ENCODE peak calls at places on chromosomes 4 and X, in nine cellular contexts. X, R, H, G, E, Q, F, T and S are unnamed samples.

GRCh38 chrX:131405497-131405896 is 116.4 kb upstream of the IGSF1 start:
- DNase-seq in X (no peak), R (no peak), H (no peak), G (no peak), E (no peak), Q (no peak), F (no peak), T (no peak), S (no peak)

GRCh38 chrX:101163166-101163565 is 56.4 kb upstream of the DRP2 start:
- DNase-seq in X (no peak), R (no peak), H (no peak), G (no peak), E (no peak), Q (no peak), F (no peak), T (no peak), S (no peak)

GRCh38 chr4:87745058-87745842 is 54.1 kb upstream of the IBSP start:
- DNase-seq in X (no peak), R (no peak), H (no peak), G (no peak), E (no peak), Q (no peak), F (no peak), T (no peak), S (no peak)

GRCh38 chr4:163107754-163108153 is 58.9 kb downstream of the NAF1 start:
- DNase-seq in X (peak), R (no peak), H (peak), G (peak), E (no peak), Q (peak), F (peak), T (peak), S (peak)

GRCh38 chrX:150547511-150548115 is 20.8 kb upstream of the MTM1 start:
- DNase-seq in X (peak), R (peak), H (peak), G (no peak), E (peak), Q (peak), F (no peak), T (peak), S (peak)

GRCh38 chrX:115330498-115331138 is 41.1 kb downstream of the LUZP4 start:
- DNase-seq in X (peak), R (no peak), H (peak), G (peak), E (no peak), Q (peak), F (peak), T (peak), S (peak)

GRCh38 chr4:130172156-130172555 is 1076.2 kb downstream of the C4orf33 start:
- DNase-seq in X (no peak), R (no peak), H (no peak), G (no peak), E (no peak), Q (peak), F (no peak), T (no peak), S (peak)

GRCh38 chr4:185740471-185740873 is 71.5 kb downstream of the SORBS2 start:
- DNase-seq in X (no peak), R (no peak), H (peak), G (no peak), E (no peak), Q (peak), F (no peak), T (no peak), S (no peak)

GRCh38 chrX:125475482-125475881 is 155.8 kb downstream of the TEX13C start:
- DNase-seq in X (no peak), R (no peak), H (no peak), G (no peak), E (no peak), Q (no peak), F (no peak), T (no peak), S (no peak)

GRCh38 chr4:79682801-79683217 is 274.8 kb upstream of the GK2 start:
- DNase-seq in X (no peak), R (no peak), H (peak), G (no peak), E (peak), Q (no peak), F (no peak), T (no peak), S (no peak)

GRCh38 chr4:156378053-156378665 is 424.5 kb upstream of the CTSO start:
- DNase-seq in X (peak), R (no peak), H (peak), G (peak), E (no peak), Q (peak), F (peak), T (peak), S (peak)

GRCh38 chrX:150544222-150544787 is 24.1 kb upstream of the MTM1 start:
- DNase-seq in X (no peak), R (no peak), H (no peak), G (no peak), E (no peak), Q (peak), F (peak), T (peak), S (peak)

GRCh38 chr4:5024673-5025072 is 5.4 kb upstream of the CYTL1 start:
- DNase-seq in X (no peak), R (no peak), H (no peak), G (no peak), E (no peak), Q (peak), F (no peak), T (no peak), S (no peak)

GRCh38 chr4:4888695-4889094 is 29.2 kb downstream of the MSX1 start:
- DNase-seq in X (no peak), R (peak), H (no peak), G (no peak), E (no peak), Q (no peak), F (no peak), T (no peak), S (no peak)

GRCh38 chrX:46463682-46464081 is 81.5 kb downstream of the ZNF674 start:
- DNase-seq in X (no peak), R (no peak), H (no peak), G (no peak), E (no peak), Q (no peak), F (no peak), T (no peak), S (no peak)

GRCh38 chr4:13544556-13545393 is 467 bp upstream of the NKX3-2 start:
- DNase-seq in X (peak), R (no peak), H (peak), G (peak), E (no peak), Q (peak), F (peak), T (peak), S (peak)

GRCh38 chr4:55125087-55125721 is at the start of gene KDR:
- DNase-seq in X (peak), R (no peak), H (peak), G (no peak), E (peak), Q (peak), F (peak), T (no peak), S (no peak)

GRCh38 chr4:38760915-38761314 is 21.9 kb downstream of the TLR10 start:
- DNase-seq in X (no peak), R (no peak), H (no peak), G (no peak), E (no peak), Q (no peak), F (no peak), T (no peak), S (no peak)

GRCh38 chr4:92172203-92172602 is 131.6 kb upstream of the GRID2 start:
- DNase-seq in X (no peak), R (no peak), H (no peak), G (no peak), E (no peak), Q (peak), F (no peak), T (no peak), S (no peak)

GRCh38 chrX:74465424-74465823 is 44.1 kb downstream of the SLC16A2 start:
- DNase-seq in X (no peak), R (no peak), H (no peak), G (no peak), E (no peak), Q (peak), F (no peak), T (no peak), S (peak)

GRCh38 chr4:16616981-16617380 is 281.5 kb downstream of the LDB2 start:
- DNase-seq in X (no peak), R (no peak), H (no peak), G (no peak), E (no peak), Q (no peak), F (no peak), T (no peak), S (no peak)

GRCh38 chr4:165814256-165815010 is 58.6 kb upstream of the TLL1 start:
- DNase-seq in X (no peak), R (no peak), H (peak), G (no peak), E (no peak), Q (peak), F (peak), T (no peak), S (no peak)

DNA sequence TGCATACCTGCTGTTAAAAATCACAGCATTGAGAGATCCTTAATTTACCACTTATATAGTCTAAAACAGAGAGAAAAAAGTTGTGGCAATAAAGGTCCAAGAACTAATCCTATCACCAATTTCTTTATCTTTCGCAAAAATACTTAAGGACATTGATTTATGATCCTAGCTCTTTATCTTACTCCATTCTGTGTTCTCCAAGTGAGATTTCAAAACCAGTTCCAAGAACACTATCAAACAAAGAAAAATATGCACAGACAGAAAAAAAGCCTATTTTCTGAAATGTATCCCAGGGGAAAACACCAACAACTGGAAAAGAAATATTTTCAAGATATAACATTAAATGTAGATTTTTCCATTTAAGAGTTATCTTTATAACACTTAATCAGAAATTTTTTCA is 172.8 kb downstream of the APBB2 start:
- DNase-seq in X (no peak), R (no peak), H (no peak), G (no peak), E (no peak), Q (peak), F (no peak), T (no peak), S (no peak)
- TF ChIP-seq CTCF in X (no peak), R (no peak), H (no peak), G (no peak), E (no peak), Q (no peak), F (no peak), T (no peak), S (no peak)

GRCh38 chr4:146338512-146338911 is 124.2 kb downstream of the REELD1 start:
- DNase-seq in X (no peak), R (no peak), H (no peak), G (no peak), E (no peak), Q (peak), F (no peak), T (no peak), S (no peak)
- TF ChIP-seq CTCF in X (no peak), R (no peak), H (no peak), G (no peak), E (no peak), Q (no peak), F (no peak), T (no peak), S (peak)

GRCh38 chrX:154321624-154322023 is 26.0 kb downstream of the TKTL1 start:
- DNase-seq in X (no peak), R (no peak), H (no peak), G (no peak), E (no peak), Q (no peak), F (no peak), T (peak), S (peak)
- TF ChIP-seq CTCF in X (no peak), R (no peak), H (no peak), G (no peak), E (no peak), Q (no peak), F (no peak), T (no peak), S (no peak)

GRCh38 chrX:24150051-24150790 is 692 bp downstream of the ZFX start:
- DNase-seq in X (peak), R (peak), H (peak), G (peak), E (peak), Q (peak), F (peak), T (peak), S (peak)
- TF ChIP-seq CTCF in X (peak), R (peak), H (peak), G (no peak), E (peak), Q (no peak), F (peak), T (peak), S (peak)

GRCh38 chr4:77697860-77698599 is 92.4 kb downstream of the CXCL13 start:
- DNase-seq in X (peak), R (no peak), H (peak), G (peak), E (peak), Q (peak), F (peak), T (peak), S (peak)

GRCh38 chr4:77695769-77696168 is 90.1 kb downstream of the CXCL13 start:
- DNase-seq in X (peak), R (no peak), H (peak), G (peak), E (no peak), Q (peak), F (peak), T (no peak), S (peak)

GRCh38 chr4:77701111-77701510 is 95.5 kb downstream of the CXCL13 start:
- DNase-seq in X (no peak), R (no peak), H (no peak), G (no peak), E (no peak), Q (no peak), F (no peak), T (no peak), S (no peak)

GRCh38 chr4:77699731-77700210 is 94.2 kb downstream of the CXCL13 start:
- DNase-seq in X (peak), R (no peak), H (peak), G (no peak), E (no peak), Q (peak), F (peak), T (no peak), S (peak)
- TF ChIP-seq CTCF in X (peak), R (no peak), H (no peak), G (peak), E (no peak), Q (peak), F (no peak), T (no peak), S (peak)

GRCh38 chrX:132501606-132502005 is 12.8 kb upstream of the MBNL3 start:
- DNase-seq in X (no peak), R (no peak), H (no peak), G (no peak), E (no peak), Q (no peak), F (no peak), T (no peak), S (no peak)

GRCh38 chrX:132504417-132504816 is 15.6 kb upstream of the MBNL3 start:
- DNase-seq in X (no peak), R (no peak), H (no peak), G (no peak), E (no peak), Q (no peak), F (no peak), T (no peak), S (no peak)

GRCh38 chrX:132508834-132509233 is 20.0 kb upstream of the MBNL3 start:
- DNase-seq in X (no peak), R (no peak), H (no peak), G (no peak), E (no peak), Q (no peak), F (no peak), T (no peak), S (no peak)

DNA sequence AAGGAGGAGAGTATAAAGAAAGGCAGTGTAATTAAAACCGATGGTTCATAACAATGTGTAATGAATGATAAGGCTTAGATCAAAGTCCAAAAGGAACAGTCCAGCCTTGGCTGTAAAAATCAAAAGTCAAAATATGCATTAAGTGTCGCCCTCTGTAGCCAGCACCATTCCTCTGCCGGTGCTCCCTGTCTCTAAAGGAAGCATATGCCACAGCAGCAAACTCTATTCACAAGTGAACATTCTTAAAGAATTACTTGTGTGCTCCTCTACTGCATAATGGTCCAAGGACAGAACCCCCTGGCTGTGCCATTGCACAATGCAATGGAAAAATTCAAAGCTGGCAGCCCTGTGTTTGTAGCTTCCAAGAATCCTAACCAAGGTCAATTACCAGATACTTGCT is 16.3 kb upstream of the MBNL3 start:
- DNase-seq in X (no peak), R (no peak), H (peak), G (no peak), E (no peak), Q (peak), F (no peak), T (no peak), S (no peak)
- TF ChIP-seq CTCF in X (no peak), R (no peak), H (no peak), G (no peak), E (no peak), Q (no peak), F (no peak), T (no peak), S (no peak)

DNA sequence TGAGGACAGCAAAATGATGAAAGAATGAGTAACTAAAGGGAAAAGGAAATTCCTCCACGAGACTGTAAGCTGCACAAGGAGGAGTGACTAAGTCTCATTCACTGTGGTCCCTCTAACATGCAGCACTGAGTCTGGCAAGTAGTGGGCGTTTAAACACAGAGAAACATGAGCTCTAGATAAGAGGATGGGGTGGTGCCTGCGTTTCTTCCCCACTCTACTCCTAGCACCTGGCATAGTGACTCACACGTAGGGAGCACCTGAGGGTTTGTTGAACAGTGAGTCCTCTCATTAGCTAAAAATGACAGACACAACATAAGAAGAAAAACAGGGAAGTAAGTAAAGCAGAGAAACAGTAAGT is 105.8 kb upstream of the CBR4 start:
- DNase-seq in X (peak), R (no peak), H (peak), G (peak), E (no peak), Q (peak), F (peak), T (no peak), S (peak)
- TF ChIP-seq CTCF in X (peak), R (no peak), H (peak), G (no peak), E (no peak), Q (peak), F (peak), T (no peak), S (peak)

GRCh38 chr4:93828332-93828829 is at the start of gene ATOH1:
- DNase-seq in X (no peak), R (no peak), H (peak), G (peak), E (peak), Q (no peak), F (peak), T (no peak), S (no peak)
- TF ChIP-seq CTCF in X (no peak), R (no peak), H (no peak), G (no peak), E (no peak), Q (no peak), F (no peak), T (no peak), S (no peak)